ENCODE peak calls at places on chromosome X, in eight cellular contexts. R is upper lobe of right lung, G is PC-3, Z is lower lobe of right lung, H is upper lobe of left lung, D is BJ, F is endodermal cell, A is OCI-LY7. V is an unnamed sample.

GRCh38 chrX:116749943-116750342 is 287.2 kb upstream of the CT83 start:
- DNase-seq in F (no peak), R (no peak), G (no peak), D (no peak), Z (no peak), A (no peak), H (no peak), V (no peak)

GRCh38 chrX:123976671-123977316 is 15.3 kb downstream of the STAG2 start:
- DNase-seq in D (no peak), A (peak), Z (no peak), G (peak), F (no peak), R (no peak), H (no peak), V (no peak)

GRCh38 chrX:43469391-43470054 is 186.6 kb upstream of the MAOA start:
- DNase-seq in D (no peak), A (no peak), G (no peak), Z (no peak), F (no peak), R (no peak), H (no peak), V (peak)

GRCh38 chrX:129932792-129933321 is 26.9 kb downstream of the UTP14A start:
- DNase-seq in H (no peak), D (no peak), G (peak), R (peak), A (no peak), Z (peak), F (peak), V (peak)

GRCh38 chrX:49972313-49972712 is 49.9 kb downstream of the CLCN5 start:
- DNase-seq in F (no peak), R (no peak), A (no peak), G (no peak), Z (no peak), D (no peak), H (no peak), V (no peak)

GRCh38 chrX:8868070-8868795 is 67.0 kb upstream of the FAM9A start:
- DNase-seq in G (peak), D (peak), R (no peak), F (no peak), H (no peak), A (no peak), Z (no peak), V (no peak)

GRCh38 chrX:6386837-6387236 is 148.1 kb downstream of the VCX3A start:
- DNase-seq in H (no peak), Z (no peak), A (no peak), G (no peak), F (no peak), R (no peak), D (no peak), V (no peak)

GRCh38 chrX:45508459-45508858 is 307.8 kb upstream of the DIPK2B start:
- DNase-seq in F (no peak), D (no peak), H (no peak), Z (no peak), G (peak), A (no peak), R (no peak), V (no peak)

GRCh38 chrX:70485466-70485865 is 40.8 kb downstream of the DLG3 start:
- DNase-seq in G (peak), D (no peak), Z (no peak), A (no peak), R (no peak), H (no peak), F (peak), V (no peak)

GRCh38 chrX:41445171-41445570 is 2.0 kb upstream of the NYX start:
- DNase-seq in R (no peak), H (no peak), D (no peak), F (peak), Z (no peak), A (peak), G (no peak), V (peak)

GRCh38 chrX:2828404-2829065 is at the start of gene GYG2:
- DNase-seq in H (peak), R (no peak), A (no peak), D (no peak), G (no peak), Z (no peak), F (peak), V (no peak)

GRCh38 chrX:39974228-39974627 is 123.5 kb downstream of the BCOR start:
- DNase-seq in F (peak), Z (no peak), R (no peak), H (no peak), A (no peak), D (no peak), G (no peak), V (no peak)

GRCh38 chrX:140866446-140866845 is 135.9 kb upstream of the SPANXB1 start:
- DNase-seq in G (peak), A (no peak), F (no peak), D (no peak), H (no peak), R (no peak), Z (no peak), V (no peak)

GRCh38 chrX:12819231-12819630 is 28.0 kb downstream of the PRPS2 start:
- DNase-seq in R (no peak), A (no peak), Z (no peak), F (no peak), D (no peak), H (no peak), G (no peak), V (no peak)

GRCh38 chrX:13750204-13750603 is 15.7 kb downstream of the OFD1 start:
- DNase-seq in F (no peak), D (no peak), G (peak), Z (no peak), H (no peak), R (no peak), A (peak), V (peak)

GRCh38 chrX:37420179-37420578 is 71.0 kb downstream of the PRRG1 start:
- DNase-seq in D (no peak), A (no peak), H (no peak), G (peak), R (no peak), Z (no peak), F (no peak), V (no peak)

GRCh38 chrX:57951666-57952319 is 41.5 kb upstream of the ZXDA start:
- DNase-seq in F (no peak), R (no peak), G (no peak), D (no peak), Z (peak), H (no peak), A (peak), V (peak)

GRCh38 chrX:2351999-2352995 is 148.5 kb downstream of the DHRSX start:
- DNase-seq in F (peak), Z (no peak), G (peak), D (peak), A (no peak), H (no peak), R (no peak), V (no peak)

GRCh38 chrX:139691843-139692505 is 16.0 kb downstream of the MCF2 start:
- DNase-seq in D (no peak), A (no peak), H (peak), Z (no peak), R (no peak), F (peak), G (no peak), V (peak)

GRCh38 chrX:49272426-49272825 is 2.8 kb downstream of the PPP1R3F start:
- DNase-seq in D (no peak), G (no peak), F (no peak), A (peak), H (no peak), Z (no peak), R (no peak), V (no peak)

GRCh38 chrX:150871341-150871811 is 27.1 kb downstream of the CD99L2 start:
- DNase-seq in A (no peak), G (no peak), D (no peak), F (no peak), Z (no peak), H (no peak), R (no peak), V (no peak)

GRCh38 chrX:38435130-38435529 is 82.7 kb downstream of the OTC start:
- DNase-seq in A (no peak), F (no peak), R (no peak), G (no peak), Z (no peak), H (no peak), D (no peak), V (no peak)

GRCh38 chrX:119684916-119685224 is 8.1 kb downstream of the SEPTIN6 start:
- DNase-seq in R (no peak), A (no peak), D (no peak), Z (no peak), F (no peak), H (no peak), G (no peak), V (no peak)
- H3K4me3 ChIP-seq in R (no peak), A (peak), D (no peak), Z (peak), F (no peak), H (no peak), G (no peak), V (peak)

GRCh38 chrX:71912156-71912555 is 1.5 kb downstream of the NHSL2 start:
- DNase-seq in H (no peak), R (no peak), G (no peak), A (no peak), F (peak), Z (no peak), D (no peak), V (no peak)

GRCh38 chrX:71911731-71912050 is 1.0 kb downstream of the NHSL2 start:
- DNase-seq in H (peak), A (no peak), G (no peak), R (no peak), D (no peak), Z (no peak), F (no peak), V (no peak)

GRCh38 chrX:71910526-71911022 is at the start of gene NHSL2:
- DNase-seq in D (no peak), F (peak), R (no peak), H (no peak), A (no peak), Z (peak), G (no peak), V (no peak)

GRCh38 chrX:71909956-71910355 is 689 bp upstream of the NHSL2 start:
- DNase-seq in G (no peak), D (no peak), R (no peak), A (no peak), Z (no peak), F (peak), H (no peak), V (no peak)

DNA sequence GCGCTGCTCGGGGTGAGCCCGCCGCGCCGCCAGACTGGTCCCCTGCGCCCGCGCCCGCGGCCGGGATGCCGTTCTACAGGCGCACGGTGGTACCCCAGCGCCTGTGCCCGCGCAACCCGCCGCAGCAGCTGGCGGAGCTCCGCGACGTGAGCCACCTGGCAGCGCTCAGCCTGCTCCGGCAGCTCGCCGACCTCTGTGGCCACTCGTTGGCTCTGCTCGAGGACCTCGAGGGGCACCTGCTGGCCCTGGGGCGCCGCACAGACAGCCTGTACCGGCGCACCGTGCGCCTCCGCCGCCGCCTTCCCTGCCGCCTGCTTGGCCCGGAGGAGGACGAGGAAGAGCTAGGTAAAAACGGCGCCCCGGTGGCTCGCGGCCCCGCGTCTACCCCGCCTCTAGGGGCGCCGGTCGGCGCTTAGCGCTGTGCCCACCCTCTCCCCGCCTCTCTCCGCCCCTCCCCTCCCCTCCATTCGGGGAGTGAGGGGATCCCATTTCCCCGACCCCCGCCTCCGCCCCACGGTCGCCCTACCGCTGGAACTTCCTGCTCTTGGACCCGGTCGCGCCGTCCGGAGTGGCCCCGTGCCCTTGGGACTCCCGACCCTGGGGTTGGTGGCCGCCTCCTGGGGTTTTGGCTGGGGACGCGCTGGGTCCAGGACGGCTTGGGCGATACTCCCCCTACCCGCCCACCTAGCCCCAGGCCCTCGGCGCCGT is 532 bp downstream of the NHSL2 start:
- DNase-seq in D (no peak), Z (no peak), R (no peak), F (peak), A (no peak), G (no peak), H (peak), V (no peak)
- TF ChIP-seq CTCF in D (peak), Z (no peak), R (peak), F (peak), A (no peak), G (peak), H (no peak), V (no peak)

GRCh38 chrX:133444196-133444595 is 28.9 kb upstream of the GPC4 start:
- DNase-seq in R (no peak), Z (no peak), H (no peak), D (no peak), F (no peak), A (no peak), G (peak), V (no peak)

GRCh38 chrX:133448512-133449076 is 33.3 kb upstream of the GPC4 start:
- DNase-seq in G (no peak), D (no peak), Z (no peak), A (no peak), F (peak), H (no peak), R (no peak), V (no peak)

GRCh38 chrX:133440797-133441163 is 25.5 kb upstream of the GPC4 start:
- DNase-seq in A (no peak), R (no peak), Z (no peak), D (no peak), G (no peak), H (no peak), F (peak), V (no peak)

GRCh38 chrX:133440081-133440796 is 24.9 kb upstream of the GPC4 start:
- DNase-seq in D (no peak), R (no peak), F (peak), Z (no peak), H (no peak), G (no peak), A (no peak), V (no peak)

GRCh38 chrX:133444952-133445831 is 29.9 kb upstream of the GPC4 start:
- DNase-seq in F (peak), R (no peak), Z (no peak), A (no peak), D (no peak), G (peak), H (no peak), V (no peak)
- H3K4me3 ChIP-seq in F (peak), R (peak), Z (peak), A (no peak), D (no peak), G (peak), H (peak), V (no peak)

DNA sequence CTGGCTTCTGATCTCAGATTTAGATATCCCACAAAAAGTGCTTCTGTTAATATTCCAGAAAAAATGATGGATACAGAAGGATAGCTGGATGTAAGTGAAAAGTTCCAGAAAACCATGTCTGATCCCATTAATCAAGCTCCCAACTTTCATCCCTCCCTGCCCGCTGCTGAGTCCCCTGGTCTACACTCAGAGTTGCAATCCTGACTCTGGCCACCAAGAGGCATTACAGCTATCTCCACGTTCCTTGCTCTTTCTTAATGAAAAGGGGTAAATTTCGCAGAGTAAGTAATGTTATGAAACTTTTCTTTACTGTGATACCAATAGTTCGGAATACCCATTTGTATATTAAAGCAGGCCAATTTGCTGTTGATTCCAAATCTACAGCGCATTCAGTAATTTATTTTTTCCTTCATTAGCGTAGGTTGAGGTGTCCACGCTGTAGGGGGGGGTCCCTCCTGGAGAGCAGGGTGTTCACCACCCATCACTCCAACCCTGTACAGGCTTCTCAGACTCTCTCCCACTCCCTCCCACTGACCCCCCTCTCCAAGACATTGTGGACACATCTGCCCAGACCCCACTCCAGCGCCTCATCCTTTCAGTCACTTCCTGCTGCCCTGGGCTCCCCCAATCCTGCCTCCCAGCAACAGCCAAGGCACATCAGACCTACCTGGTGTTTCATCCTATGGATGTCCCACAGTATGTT is 55.1 kb downstream of the RAB40A start:
- DNase-seq in R (no peak), F (peak), G (peak), A (peak), H (no peak), D (no peak), Z (no peak), V (peak)
- TF ChIP-seq CTCF in R (peak), F (peak), G (peak), A (no peak), H (peak), D (peak), Z (peak), V (peak)

V was measured in GM12865.